ENCODE peak calls at places on chromosome 10, in seven cellular contexts. N is IMR-90, B is fibroblast of villous mesenchyme, T is SK-N-SH, I is astrocyte of the spinal cord, P is spleen, L is dorsolateral prefrontal cortex. M is an unnamed sample.

GRCh38 chr10:29328988-29329387 is 40.1 kb downstream of the LYZL1 start:
- DNase-seq in N (peak), B (peak), T (no peak), I (peak), P (no peak), L (no peak), M (peak)

GRCh38 chr10:23053036-23053435 is 42.3 kb upstream of the MSRB2 start:
- DNase-seq in N (no peak), B (no peak), T (no peak), I (no peak), P (no peak), L (no peak), M (no peak)

GRCh38 chr10:1603181-1603580 is 134.1 kb downstream of the ADARB2 start:
- DNase-seq in N (no peak), B (no peak), T (no peak), I (no peak), P (no peak), L (no peak), M (no peak)

GRCh38 chr10:124239666-124240065 is 146.3 kb upstream of the CHST15 start:
- DNase-seq in N (no peak), B (no peak), T (no peak), I (no peak), P (no peak), L (no peak), M (no peak)

GRCh38 chr10:18082381-18082780 is 57.8 kb upstream of the CACNB2 start:
- DNase-seq in N (no peak), B (no peak), T (no peak), I (no peak), P (no peak), L (no peak), M (no peak)

GRCh38 chr10:15344876-15345285 is 26.2 kb downstream of the FAM171A1 start:
- DNase-seq in N (peak), B (no peak), T (no peak), I (peak), P (no peak), L (no peak), M (peak)

GRCh38 chr10:20004087-20004523 is 187.9 kb downstream of the PLXDC2 start:
- DNase-seq in N (peak), B (peak), T (peak), I (peak), P (peak), L (no peak), M (no peak)

GRCh38 chr10:128078136-128078969 is 47.9 kb downstream of the MKI67 start:
- DNase-seq in N (peak), B (peak), T (peak), I (peak), P (peak), L (no peak), M (peak)

GRCh38 chr10:123884907-123885381 is 6.7 kb downstream of the CPXM2 start:
- DNase-seq in N (no peak), B (no peak), T (no peak), I (no peak), P (no peak), L (no peak), M (no peak)

GRCh38 chr10:35909291-35909690 is 267.2 kb upstream of the FZD8 start:
- DNase-seq in N (no peak), B (no peak), T (no peak), I (no peak), P (no peak), L (no peak), M (no peak)

GRCh38 chr10:88064608-88065383 is 201.4 kb downstream of the PTEN start:
- DNase-seq in N (peak), B (peak), T (peak), I (no peak), P (peak), L (peak), M (peak)

GRCh38 chr10:69220510-69220909 is 378 bp downstream of the HKDC1 start:
- DNase-seq in N (no peak), B (no peak), T (no peak), I (no peak), P (peak), L (no peak), M (no peak)
- H3K4me3 ChIP-seq in N (no peak), B (no peak), T (no peak), I (no peak), P (no peak), L (no peak), M (no peak)

DNA sequence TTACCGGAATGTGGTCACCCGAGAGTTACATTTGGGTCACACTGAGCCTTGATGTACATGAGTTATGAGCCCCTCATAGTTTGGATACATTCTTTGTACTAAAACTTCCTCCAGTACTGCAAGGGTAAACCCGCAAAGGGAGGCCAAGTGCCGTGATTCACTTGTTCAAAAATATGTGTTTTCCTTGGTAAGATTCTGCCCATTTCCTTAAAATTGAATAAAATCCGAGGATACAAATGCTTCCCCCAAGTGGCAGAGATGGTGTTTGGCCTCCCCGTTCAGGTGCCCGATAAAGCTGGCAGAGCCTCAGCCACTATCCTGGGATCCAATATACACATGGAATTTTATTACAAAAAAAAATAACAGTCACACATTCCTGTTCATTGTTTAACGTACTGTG is 268.3 kb downstream of the DIP2C start:
- DNase-seq in N (no peak), B (no peak), T (no peak), I (no peak), P (no peak), L (no peak), M (no peak)
- TF ChIP-seq CTCF in N (no peak), B (no peak), T (no peak), I (no peak), P (no peak), L (no peak), M (no peak)

DNA sequence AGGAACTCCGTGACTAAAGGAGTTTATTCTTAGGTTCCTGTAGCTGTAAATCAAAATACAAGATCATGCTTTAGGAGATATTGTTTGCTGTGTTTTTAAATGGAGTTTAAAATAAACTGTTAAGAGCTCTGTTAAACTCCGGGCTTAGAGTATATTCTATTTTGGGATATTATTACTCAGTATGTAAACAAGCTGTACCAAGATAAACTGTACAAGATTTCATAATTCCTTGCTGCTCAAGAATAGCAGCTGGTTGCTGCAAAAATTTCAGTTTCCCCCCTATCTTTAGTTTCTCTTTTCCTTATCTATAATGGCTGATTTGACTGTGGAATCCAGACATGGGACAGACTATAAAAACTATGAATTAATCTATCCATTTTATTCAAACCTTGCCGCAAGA is 215.7 kb downstream of the HTR7 start:
- DNase-seq in N (peak), B (peak), T (no peak), I (peak), P (no peak), L (no peak), M (peak)
- H3K4me3 ChIP-seq in N (no peak), B (no peak), T (no peak), I (no peak), P (no peak), L (no peak), M (no peak)

GRCh38 chr10:132447446-132448247 is 50.6 kb downstream of the PWWP2B start:
- DNase-seq in N (peak), B (peak), T (no peak), I (peak), P (peak), L (no peak), M (peak)

GRCh38 chr10:132446195-132446581 is 49.2 kb downstream of the PWWP2B start:
- DNase-seq in N (no peak), B (no peak), T (no peak), I (no peak), P (peak), L (no peak), M (no peak)

GRCh38 chr10:132445516-132446194 is 48.7 kb downstream of the PWWP2B start:
- DNase-seq in N (no peak), B (no peak), T (no peak), I (no peak), P (peak), L (no peak), M (no peak)

GRCh38 chr10:132448248-132448731 is 51.3 kb downstream of the PWWP2B start:
- DNase-seq in N (no peak), B (peak), T (peak), I (no peak), P (peak), L (no peak), M (no peak)

DNA sequence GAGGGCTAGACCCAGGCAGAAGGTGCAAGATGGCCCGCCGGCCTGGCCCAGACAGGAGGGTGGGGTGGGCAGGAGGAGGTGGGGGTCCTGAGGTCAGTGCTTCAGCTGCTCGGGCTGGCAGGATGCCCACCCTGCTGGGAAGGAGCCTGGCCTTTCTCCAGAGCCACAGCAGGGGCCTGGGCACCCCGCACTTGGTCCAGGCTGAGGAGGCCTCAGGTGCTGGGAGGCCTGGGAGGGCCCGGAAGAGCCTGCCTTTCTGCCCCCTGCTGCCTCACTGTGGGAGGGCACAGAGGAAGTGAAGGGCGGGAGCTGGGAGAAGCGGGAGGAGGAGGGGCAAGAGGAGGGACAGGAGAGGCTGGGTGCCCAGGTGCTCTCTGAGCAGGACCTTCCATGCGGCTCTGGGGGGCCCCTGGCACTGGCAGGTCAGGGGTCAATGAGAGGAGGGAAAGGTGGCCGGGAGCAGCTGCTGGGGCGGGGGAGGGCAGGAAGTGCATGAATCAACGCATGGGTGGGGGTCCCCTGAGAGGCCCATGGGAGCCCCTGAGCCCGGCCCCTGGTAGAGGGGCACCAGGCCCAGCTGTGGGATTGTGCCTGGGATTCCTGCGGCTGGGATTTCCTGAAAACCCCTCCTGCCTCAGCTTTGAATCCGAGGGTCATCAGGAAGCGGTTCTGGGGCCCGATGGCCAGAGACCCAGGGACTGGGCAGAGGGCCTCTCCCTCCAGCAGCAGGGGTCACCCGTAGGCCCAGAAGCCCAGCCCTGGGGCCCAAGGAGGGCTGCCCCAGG is 49.9 kb downstream of the PWWP2B start:
- DNase-seq in N (peak), B (peak), T (peak), I (no peak), P (peak), L (no peak), M (no peak)
- TF ChIP-seq CTCF in N (peak), B (peak), T (peak), I (peak), P (peak), L (no peak), M (peak)

DNA sequence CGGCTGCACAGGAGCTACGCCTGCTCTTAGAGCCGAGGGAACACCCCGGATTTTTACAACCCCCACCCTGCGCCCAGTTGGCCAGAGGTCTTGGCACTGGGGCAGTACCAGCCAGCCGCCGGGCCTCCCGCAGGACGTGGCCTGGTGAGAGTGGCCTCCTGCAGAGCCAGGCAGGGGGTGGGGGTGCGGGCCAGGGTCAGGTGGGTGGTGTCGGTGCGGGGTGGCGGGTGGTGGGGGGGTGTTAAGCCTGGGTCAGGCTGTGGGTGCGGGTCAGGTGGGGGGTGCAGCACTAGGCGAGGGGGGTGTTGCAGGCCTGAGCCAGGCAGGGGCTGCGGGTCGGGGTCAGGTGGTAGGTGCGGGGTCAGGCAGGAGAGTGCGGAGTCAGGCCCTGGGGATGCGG is 647 bp downstream of the ECHS1 start:
- DNase-seq in N (no peak), B (no peak), T (peak), I (no peak), P (peak), L (no peak), M (no peak)
- H3K4me3 ChIP-seq in N (peak), B (peak), T (peak), I (peak), P (no peak), L (peak), M (peak)

DNA sequence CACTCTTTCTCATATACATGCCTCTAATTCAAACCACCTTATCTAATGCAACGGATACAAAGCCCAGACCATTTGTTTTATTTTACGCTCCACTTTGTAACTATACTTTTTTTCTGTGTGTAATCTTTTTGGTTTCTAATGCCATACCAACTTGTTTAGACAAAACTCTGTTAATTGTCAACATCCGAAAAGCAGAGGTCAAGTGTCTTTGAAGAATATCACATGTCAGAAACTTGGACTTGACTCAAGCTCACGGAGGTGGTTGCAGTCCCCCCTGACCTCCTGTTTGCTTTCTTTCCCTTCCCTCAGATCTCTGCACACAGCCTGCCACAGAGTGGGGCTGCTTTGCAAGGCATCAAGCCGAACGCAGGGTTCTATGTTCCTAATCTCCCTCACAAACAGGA is 698.9 kb downstream of the PARD3 start:
- DNase-seq in N (peak), B (peak), T (peak), I (peak), P (no peak), L (no peak), M (no peak)
- TF ChIP-seq CTCF in N (no peak), B (peak), T (no peak), I (no peak), P (no peak), L (no peak), M (no peak)

M was measured in foreskin fibroblast.